ENCODE peak calls at places on chromosomes 16 and 17, in six cellular contexts. One of them, this sample, is unnamed.

GRCh38 chr16:85528528-85529387 is 84.4 kb upstream of the GSE1 start:
- DNase-seq in nephron progenitor cell: peak; percentile 45
- DNase-seq in thoracic aorta: no peak
- DNase-seq in prostate gland: no peak
- DNase-seq in tibial artery: no peak
- DNase-seq in progenitor cell of endocrine pancreas: no peak
- DNase-seq in this sample: no peak

GRCh38 chr16:56013962-56014552 is 138.9 kb upstream of the CES5A start:
- DNase-seq in tibial artery: no peak
- DNase-seq in progenitor cell of endocrine pancreas: peak; percentile 78
- DNase-seq in prostate gland: no peak
- DNase-seq in thoracic aorta: no peak
- DNase-seq in nephron progenitor cell: peak; percentile 94
- DNase-seq in this sample: peak; percentile 76

GRCh38 chr16:4813251-4814003 is 11.0 kb upstream of the ROGDI start:
- DNase-seq in tibial artery: no peak
- DNase-seq in thoracic aorta: no peak
- DNase-seq in nephron progenitor cell: no peak
- DNase-seq in progenitor cell of endocrine pancreas: no peak
- DNase-seq in prostate gland: no peak
- DNase-seq in this sample: no peak

GRCh38 chr16:84391151-84391873 is 23.0 kb downstream of the ATP2C2 start:
- DNase-seq in nephron progenitor cell: no peak
- DNase-seq in tibial artery: no peak
- DNase-seq in progenitor cell of endocrine pancreas: no peak
- DNase-seq in thoracic aorta: no peak
- DNase-seq in prostate gland: peak; percentile 74
- DNase-seq in this sample: no peak

GRCh38 chr17:43740541-43740940 is 18.1 kb downstream of the SOST start:
- DNase-seq in progenitor cell of endocrine pancreas: no peak
- DNase-seq in tibial artery: no peak
- DNase-seq in prostate gland: no peak
- DNase-seq in thoracic aorta: no peak
- DNase-seq in nephron progenitor cell: no peak
- DNase-seq in this sample: no peak

GRCh38 chr16:4114257-4115208 is 1.7 kb downstream of the ADCY9 start:
- DNase-seq in tibial artery: no peak
- DNase-seq in thoracic aorta: no peak
- DNase-seq in prostate gland: no peak
- DNase-seq in progenitor cell of endocrine pancreas: no peak
- DNase-seq in nephron progenitor cell: no peak
- DNase-seq in this sample: no peak

GRCh38 chr17:82436601-82437324 is 13.8 kb downstream of the CYBC1 start:
- DNase-seq in nephron progenitor cell: no peak
- DNase-seq in progenitor cell of endocrine pancreas: no peak
- DNase-seq in thoracic aorta: no peak
- DNase-seq in prostate gland: no peak
- DNase-seq in tibial artery: no peak
- DNase-seq in this sample: no peak

GRCh38 chr16:77788196-77789084 is at the start of gene VAT1L:
- DNase-seq in prostate gland: no peak
- DNase-seq in nephron progenitor cell: peak; percentile 76
- DNase-seq in thoracic aorta: no peak
- DNase-seq in tibial artery: peak; percentile 69
- DNase-seq in progenitor cell of endocrine pancreas: no peak
- DNase-seq in this sample: peak; percentile 70

DNA sequence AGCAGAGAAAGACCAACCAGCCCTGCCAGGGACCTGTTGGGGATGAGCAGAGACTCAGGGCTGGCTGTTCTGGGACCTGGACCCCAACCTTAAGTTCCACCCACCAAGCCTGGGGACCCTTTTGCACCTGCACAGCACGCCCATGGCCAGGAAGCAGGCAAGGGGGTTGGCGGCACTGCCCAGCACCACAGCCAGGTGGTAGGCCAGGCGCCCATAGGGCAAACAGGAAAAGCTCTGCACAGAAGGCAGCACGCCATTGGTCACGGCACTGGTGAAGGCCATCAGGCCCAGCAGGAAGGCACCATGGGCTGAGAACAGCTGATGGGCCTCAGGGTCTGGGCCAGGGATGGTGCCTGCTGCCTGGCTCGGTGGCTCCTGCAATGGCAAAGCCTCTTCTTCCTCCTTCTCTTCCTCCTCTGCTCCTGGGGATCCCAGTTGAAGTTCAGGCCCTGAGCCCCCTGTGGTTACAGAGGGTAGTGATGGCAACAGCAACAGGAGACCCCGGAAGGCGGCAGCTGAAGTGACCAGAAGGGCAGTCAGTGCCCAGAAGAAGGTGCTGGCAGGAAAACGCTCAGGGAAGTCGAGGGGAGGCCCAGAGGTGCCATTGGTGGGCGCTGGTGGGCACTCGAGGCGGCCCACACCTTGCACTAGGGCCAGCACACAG is 1.7 kb downstream of the SLC52A1 start:
- DNase-seq in progenitor cell of endocrine pancreas: no peak
- DNase-seq in thoracic aorta: no peak
- DNase-seq in prostate gland: no peak
- DNase-seq in nephron progenitor cell: peak; percentile 18
- DNase-seq in tibial artery: no peak
- DNase-seq in this sample: no peak
- TF ChIP-seq CTCF in progenitor cell of endocrine pancreas: peak; percentile 28
- TF ChIP-seq CTCF in thoracic aorta: no peak
- TF ChIP-seq CTCF in prostate gland: no peak
- TF ChIP-seq CTCF in nephron progenitor cell: peak; percentile 22
- TF ChIP-seq CTCF in tibial artery: no peak
- TF ChIP-seq CTCF in this sample: peak; percentile 45

GRCh38 chr17:68431661-68432071 is 25.6 kb downstream of the WIPI1 start:
- DNase-seq in thoracic aorta: no peak
- DNase-seq in nephron progenitor cell: peak; percentile 29
- DNase-seq in prostate gland: no peak
- DNase-seq in tibial artery: peak; percentile 40
- DNase-seq in progenitor cell of endocrine pancreas: no peak
- DNase-seq in this sample: no peak
- TF ChIP-seq CTCF in thoracic aorta: no peak
- TF ChIP-seq CTCF in nephron progenitor cell: peak; percentile 27
- TF ChIP-seq CTCF in prostate gland: no peak
- TF ChIP-seq CTCF in tibial artery: no peak
- TF ChIP-seq CTCF in progenitor cell of endocrine pancreas: peak; percentile 35
- TF ChIP-seq CTCF in this sample: peak; percentile 64

GRCh38 chr16:14007460-14007859 is 63.7 kb upstream of the MRTFB start:
- DNase-seq in thoracic aorta: no peak
- DNase-seq in prostate gland: no peak
- DNase-seq in tibial artery: no peak
- DNase-seq in progenitor cell of endocrine pancreas: no peak
- DNase-seq in nephron progenitor cell: no peak
- DNase-seq in this sample: no peak
- TF ChIP-seq CTCF in thoracic aorta: no peak
- TF ChIP-seq CTCF in prostate gland: no peak
- TF ChIP-seq CTCF in tibial artery: no peak
- TF ChIP-seq CTCF in progenitor cell of endocrine pancreas: no peak
- TF ChIP-seq CTCF in nephron progenitor cell: no peak
- TF ChIP-seq CTCF in this sample: peak; percentile 19

GRCh38 chr17:18002171-18002570 is 29.5 kb downstream of the DRC3 start:
- DNase-seq in nephron progenitor cell: no peak
- DNase-seq in thoracic aorta: no peak
- DNase-seq in progenitor cell of endocrine pancreas: no peak
- DNase-seq in prostate gland: no peak
- DNase-seq in tibial artery: no peak
- DNase-seq in this sample: no peak

GRCh38 chr17:18005496-18005895 is 32.8 kb downstream of the DRC3 start:
- DNase-seq in thoracic aorta: no peak
- DNase-seq in nephron progenitor cell: no peak
- DNase-seq in progenitor cell of endocrine pancreas: no peak
- DNase-seq in prostate gland: no peak
- DNase-seq in tibial artery: no peak
- DNase-seq in this sample: no peak

GRCh38 chr17:18006495-18007239 is 32.3 kb downstream of the ATPAF2 start:
- DNase-seq in nephron progenitor cell: no peak
- DNase-seq in tibial artery: no peak
- DNase-seq in thoracic aorta: no peak
- DNase-seq in progenitor cell of endocrine pancreas: no peak
- DNase-seq in prostate gland: no peak
- DNase-seq in this sample: no peak

GRCh38 chr17:18004345-18004744 is 31.7 kb downstream of the DRC3 start:
- DNase-seq in thoracic aorta: no peak
- DNase-seq in tibial artery: no peak
- DNase-seq in nephron progenitor cell: no peak
- DNase-seq in prostate gland: no peak
- DNase-seq in progenitor cell of endocrine pancreas: no peak
- DNase-seq in this sample: no peak

GRCh38 chr17:18004901-18005305 is 32.2 kb downstream of the DRC3 start:
- DNase-seq in prostate gland: no peak
- DNase-seq in nephron progenitor cell: peak; percentile 21
- DNase-seq in progenitor cell of endocrine pancreas: no peak
- DNase-seq in tibial artery: no peak
- DNase-seq in thoracic aorta: no peak
- DNase-seq in this sample: no peak
- TF ChIP-seq CTCF in prostate gland: no peak
- TF ChIP-seq CTCF in nephron progenitor cell: no peak
- TF ChIP-seq CTCF in progenitor cell of endocrine pancreas: peak; percentile 51
- TF ChIP-seq CTCF in tibial artery: no peak
- TF ChIP-seq CTCF in thoracic aorta: peak; percentile 8
- TF ChIP-seq CTCF in this sample: peak; percentile 57

GRCh38 chr17:34892864-34893263 is 68.4 kb downstream of the CCT6B start:
- DNase-seq in nephron progenitor cell: peak; percentile 59
- DNase-seq in progenitor cell of endocrine pancreas: peak; percentile 28
- DNase-seq in prostate gland: no peak
- DNase-seq in thoracic aorta: no peak
- DNase-seq in tibial artery: no peak
- DNase-seq in this sample: no peak
- TF ChIP-seq CTCF in nephron progenitor cell: peak; percentile 79
- TF ChIP-seq CTCF in progenitor cell of endocrine pancreas: peak; percentile 74
- TF ChIP-seq CTCF in prostate gland: no peak
- TF ChIP-seq CTCF in thoracic aorta: no peak
- TF ChIP-seq CTCF in tibial artery: no peak
- TF ChIP-seq CTCF in this sample: peak; percentile 81

DNA sequence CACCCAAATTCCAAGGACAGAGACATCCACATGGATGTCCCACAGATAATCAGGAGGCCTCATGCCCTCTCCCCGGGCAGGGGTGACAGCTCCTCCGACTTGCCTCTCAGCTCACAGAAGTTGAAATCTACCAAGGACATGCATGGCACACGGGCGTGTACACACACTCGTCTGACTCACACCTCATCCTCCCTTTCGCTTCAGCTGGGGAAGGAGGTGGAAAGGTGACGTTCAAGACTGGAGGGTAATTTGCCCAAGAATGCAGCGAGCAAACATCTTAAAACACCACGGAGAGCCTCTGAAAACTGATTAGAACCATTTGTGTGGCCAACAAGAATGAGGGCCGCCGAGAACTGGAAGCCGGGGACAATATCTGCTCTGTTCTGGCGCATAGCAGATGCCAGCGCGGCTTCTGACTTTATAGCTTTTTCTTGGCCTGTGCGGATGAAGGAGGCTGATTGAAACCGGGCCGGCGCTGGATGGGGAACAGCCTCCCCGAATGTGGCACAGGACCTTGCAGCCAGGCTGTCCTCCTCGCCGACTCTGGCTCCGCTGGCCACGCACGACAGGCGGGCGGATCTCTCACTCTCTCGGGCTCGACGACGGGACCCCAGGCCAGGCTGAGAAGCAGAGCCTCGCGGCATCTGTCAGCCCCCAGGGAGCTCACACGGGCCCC is 100.9 kb downstream of the C16orf95 start:
- DNase-seq in prostate gland: no peak
- DNase-seq in progenitor cell of endocrine pancreas: no peak
- DNase-seq in nephron progenitor cell: no peak
- DNase-seq in tibial artery: peak; percentile 48
- DNase-seq in thoracic aorta: no peak
- DNase-seq in this sample: no peak
- TF ChIP-seq CTCF in prostate gland: no peak
- TF ChIP-seq CTCF in progenitor cell of endocrine pancreas: no peak
- TF ChIP-seq CTCF in nephron progenitor cell: no peak
- TF ChIP-seq CTCF in tibial artery: no peak
- TF ChIP-seq CTCF in thoracic aorta: no peak
- TF ChIP-seq CTCF in this sample: no peak

GRCh38 chr16:2842340-2843000 is 12.4 kb downstream of the ZG16B start:
- DNase-seq in prostate gland: no peak
- DNase-seq in nephron progenitor cell: peak; percentile 59
- DNase-seq in progenitor cell of endocrine pancreas: no peak
- DNase-seq in thoracic aorta: no peak
- DNase-seq in tibial artery: peak; percentile 59
- DNase-seq in this sample: peak; percentile 73
- TF ChIP-seq CTCF in prostate gland: peak; percentile 24
- TF ChIP-seq CTCF in nephron progenitor cell: peak; percentile 34
- TF ChIP-seq CTCF in progenitor cell of endocrine pancreas: peak; percentile 43
- TF ChIP-seq CTCF in thoracic aorta: peak; percentile 22
- TF ChIP-seq CTCF in tibial artery: no peak
- TF ChIP-seq CTCF in this sample: peak; percentile 66

GRCh38 chr16:28826141-28826540 is 3.3 kb downstream of the ATXN2L start:
- DNase-seq in tibial artery: no peak
- DNase-seq in thoracic aorta: no peak
- DNase-seq in progenitor cell of endocrine pancreas: no peak
- DNase-seq in nephron progenitor cell: no peak
- DNase-seq in prostate gland: no peak
- DNase-seq in this sample: no peak
- TF ChIP-seq CTCF in tibial artery: no peak
- TF ChIP-seq CTCF in thoracic aorta: no peak
- TF ChIP-seq CTCF in progenitor cell of endocrine pancreas: no peak
- TF ChIP-seq CTCF in nephron progenitor cell: no peak
- TF ChIP-seq CTCF in prostate gland: no peak
- TF ChIP-seq CTCF in this sample: no peak

GRCh38 chr17:34081269-34081668 is 173.8 kb upstream of the CCL2 start:
- DNase-seq in prostate gland: no peak
- DNase-seq in nephron progenitor cell: no peak
- DNase-seq in tibial artery: no peak
- DNase-seq in thoracic aorta: no peak
- DNase-seq in progenitor cell of endocrine pancreas: no peak
- DNase-seq in this sample: no peak
- TF ChIP-seq CTCF in prostate gland: no peak
- TF ChIP-seq CTCF in nephron progenitor cell: peak; percentile 38
- TF ChIP-seq CTCF in tibial artery: no peak
- TF ChIP-seq CTCF in thoracic aorta: no peak
- TF ChIP-seq CTCF in progenitor cell of endocrine pancreas: peak; percentile 58
- TF ChIP-seq CTCF in this sample: peak; percentile 65